ENCODE peak calls at places on chromosomes 13 and 19, in four cellular contexts. D is IMR-90, O is neuronal stem cell, B is H1. C is an unnamed sample.
A peak's percentile ranks its signal among the peaks of the same experiment; 100 is the strongest.

GRCh38 chr13:53357582-53357981 is 329.0 kb downstream of the OLFM4 start:
- DNase-seq in D (no peak), O (no peak), B (no peak), C (no peak)

GRCh38 chr19:8832132-8833021 is at the start of the genes MBD3L1 and ZNF558:
- DNase-seq in D (peak; percentile 97), O (peak; percentile 97), B (peak; percentile 86), C (peak; percentile 77)

GRCh38 chr19:39846176-39846677 is at the start of gene FBL:
- DNase-seq in D (peak; percentile 85), O (peak; percentile 88), B (peak; percentile 57), C (peak; percentile 89)

GRCh38 chr19:5085566-5085965 is 116.7 kb downstream of the KDM4B start:
- DNase-seq in D (no peak), O (no peak), B (no peak), C (no peak)

GRCh38 chr13:44726777-44727176 is 150.6 kb upstream of the TSC22D1 start:
- DNase-seq in D (no peak), O (no peak), B (no peak), C (no peak)

GRCh38 chr19:372306-372890 is 27.8 kb upstream of the MIER2 start:
- DNase-seq in D (peak; percentile 70), O (no peak), B (no peak), C (no peak)

GRCh38 chr19:45782820-45783785 is 813 bp upstream of the DMPK start:
- DNase-seq in D (peak; percentile 71), O (no peak), B (no peak), C (peak; percentile 36)

GRCh38 chr13:23637813-23638212 is 67.6 kb downstream of the TNFRSF19 start:
- DNase-seq in D (no peak), O (no peak), B (no peak), C (no peak)

GRCh38 chr19:43465468-43466120 is at the start of gene LYPD3:
- DNase-seq in D (peak; percentile 31), O (no peak), B (no peak), C (peak; percentile 84)

GRCh38 chr19:53432088-53432661 is 391 bp downstream of the ZNF761 start:
- DNase-seq in D (peak; percentile 13), O (peak; percentile 4), B (no peak), C (no peak)

GRCh38 chr13:29886446-29886845 is 36.0 kb upstream of the UBL3 start:
- DNase-seq in D (no peak), O (no peak), B (no peak), C (no peak)

GRCh38 chr19:41225238-41226052 is 6.4 kb downstream of the AXL start:
- DNase-seq in D (peak; percentile 100), O (no peak), B (peak; percentile 47), C (peak; percentile 60)

GRCh38 chr13:40120288-40120687 is 464.8 kb downstream of the COG6 start:
- DNase-seq in D (no peak), O (no peak), B (no peak), C (no peak)

GRCh38 chr13:94579063-94579462 is 16.9 kb downstream of the TGDS start:
- DNase-seq in D (no peak), O (no peak), B (no peak), C (no peak)

GRCh38 chr13:50646070-50646469 is 197.4 kb downstream of the DLEU7 start:
- DNase-seq in D (no peak), O (no peak), B (no peak), C (no peak)

GRCh38 chr13:97221491-97221890 is 642 bp upstream of the MBNL2 start:
- DNase-seq in D (no peak), O (no peak), B (no peak), C (no peak)

GRCh38 chr19:39363909-39364457 is 21.8 kb downstream of the SAMD4B start:
- DNase-seq in D (peak; percentile 80), O (no peak), B (no peak), C (no peak)

GRCh38 chr19:41325947-41326706 is 16.2 kb downstream of the CCDC97 start:
- DNase-seq in D (peak; percentile 80), O (no peak), B (no peak), C (no peak)

GRCh38 chr13:46687810-46688209 is 109.2 kb downstream of the ESD start:
- DNase-seq in D (peak; percentile 46), O (no peak), B (peak; percentile 56), C (peak; percentile 75)

GRCh38 chr13:112852392-112852791 is 116.6 kb upstream of the MCF2L start:
- DNase-seq in D (no peak), O (no peak), B (no peak), C (no peak)

GRCh38 chr13:103156346-103156998 is 90.3 kb upstream of the SLC10A2 start:
- DNase-seq in D (no peak), O (no peak), B (no peak), C (no peak)

GRCh38 chr19:46515879-46516350 is 20.2 kb upstream of the PNMA8B start:
- DNase-seq in D (peak; percentile 33), O (no peak), B (no peak), C (peak; percentile 35)

GRCh38 chr19:10086904-10087256 is 763 bp downstream of the SHFL start:
- DNase-seq in D (no peak), O (no peak), B (no peak), C (no peak)

GRCh38 chr19:10083911-10084310 is 2.2 kb upstream of the SHFL start:
- DNase-seq in D (no peak), O (no peak), B (no peak), C (no peak)

GRCh38 chr19:10084803-10085202 is 1.3 kb upstream of the SHFL start:
- DNase-seq in D (no peak), O (no peak), B (no peak), C (no peak)

GRCh38 chr19:10086032-10086903 is at the start of gene SHFL:
- DNase-seq in D (peak; percentile 45), O (peak; percentile 39), B (no peak), C (peak; percentile 65)

DNA sequence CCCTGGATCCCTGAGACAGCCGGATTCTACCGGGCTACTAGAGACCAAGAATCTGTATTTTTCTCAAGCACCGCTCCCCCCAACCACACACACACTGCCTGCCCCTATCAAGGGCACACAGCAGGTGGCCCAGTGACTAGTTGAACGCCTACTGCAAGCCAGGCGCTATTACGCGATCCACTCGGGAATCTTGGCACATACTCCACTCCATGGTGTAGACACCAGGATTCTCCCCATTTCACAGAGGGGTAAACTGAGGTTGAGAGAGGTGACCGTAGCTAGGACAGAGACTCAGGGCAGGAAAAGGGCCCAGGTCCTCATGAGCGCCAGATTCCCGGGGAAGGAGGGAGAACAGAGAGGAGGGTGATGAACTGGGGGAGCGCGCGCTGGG is 481 bp upstream of the SHFL start:
- DNase-seq in D (no peak), O (no peak), B (no peak), C (no peak)
- H4K91ac ChIP-seq in D (peak overlapping the region; percentile 84), O (no peak overlapping the region), B (no peak overlapping the region), C (no peak overlapping the region)

DNA sequence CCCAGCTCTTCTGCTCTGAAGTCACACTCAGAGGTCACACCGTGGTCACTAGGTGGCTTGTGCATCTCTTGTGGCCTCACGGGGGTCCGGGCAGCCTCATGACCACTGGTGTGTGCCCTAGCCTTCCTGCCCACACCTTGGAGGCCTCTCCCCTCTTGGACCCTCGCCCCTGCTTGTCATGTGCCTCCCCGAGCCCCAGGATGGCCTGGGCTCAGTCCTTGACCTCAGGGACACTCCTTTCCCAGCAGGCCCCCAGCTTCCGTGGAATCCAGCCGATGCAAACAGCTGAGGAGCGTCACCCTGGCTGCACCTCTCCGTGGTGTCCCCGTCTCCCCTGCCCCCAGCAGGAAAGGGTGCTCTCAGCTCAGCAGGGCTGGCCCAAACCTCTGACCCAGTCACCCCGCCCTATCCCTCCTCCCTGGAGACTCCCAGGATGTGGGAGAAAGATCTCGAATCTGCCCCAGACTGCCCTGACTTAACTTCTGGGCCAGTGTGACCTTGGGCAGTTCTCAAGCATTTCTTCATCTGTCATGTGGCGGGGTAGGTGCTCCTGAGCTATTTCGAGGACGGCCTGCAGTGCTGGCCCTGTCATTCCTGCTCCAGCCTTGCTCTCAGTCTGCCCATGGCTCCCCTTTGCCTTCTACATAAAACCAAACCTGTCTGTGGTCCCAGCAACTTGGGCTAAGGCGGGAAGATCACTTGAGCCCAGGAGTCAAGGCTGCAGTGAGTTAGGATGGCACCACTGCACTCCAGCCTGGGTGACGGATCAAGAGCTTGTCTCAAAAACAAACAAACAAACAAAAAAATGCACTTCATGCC is 4.6 kb upstream of the SLC25A42 start:
- DNase-seq in D (no peak), O (no peak), B (no peak), C (no peak)
- H4K91ac ChIP-seq in D (no peak overlapping the region), O (no peak overlapping the region), B (no peak overlapping the region), C (no peak overlapping the region)

GRCh38 chr19:48514123-48514458 is 2.5 kb upstream of the LMTK3 start:
- DNase-seq in D (no peak), O (no peak), B (no peak), C (no peak)

GRCh38 chr19:48511321-48511731 is 309 bp downstream of the LMTK3 start:
- DNase-seq in D (no peak), O (no peak), B (no peak), C (no peak)

GRCh38 chr19:48511800-48512503 is at the start of gene LMTK3:
- DNase-seq in D (peak; percentile 56), O (no peak), B (no peak), C (peak; percentile 77)

GRCh38 chr19:48512504-48513288 is 1.1 kb upstream of the LMTK3 start:
- DNase-seq in D (no peak), O (no peak), B (no peak), C (no peak)

DNA sequence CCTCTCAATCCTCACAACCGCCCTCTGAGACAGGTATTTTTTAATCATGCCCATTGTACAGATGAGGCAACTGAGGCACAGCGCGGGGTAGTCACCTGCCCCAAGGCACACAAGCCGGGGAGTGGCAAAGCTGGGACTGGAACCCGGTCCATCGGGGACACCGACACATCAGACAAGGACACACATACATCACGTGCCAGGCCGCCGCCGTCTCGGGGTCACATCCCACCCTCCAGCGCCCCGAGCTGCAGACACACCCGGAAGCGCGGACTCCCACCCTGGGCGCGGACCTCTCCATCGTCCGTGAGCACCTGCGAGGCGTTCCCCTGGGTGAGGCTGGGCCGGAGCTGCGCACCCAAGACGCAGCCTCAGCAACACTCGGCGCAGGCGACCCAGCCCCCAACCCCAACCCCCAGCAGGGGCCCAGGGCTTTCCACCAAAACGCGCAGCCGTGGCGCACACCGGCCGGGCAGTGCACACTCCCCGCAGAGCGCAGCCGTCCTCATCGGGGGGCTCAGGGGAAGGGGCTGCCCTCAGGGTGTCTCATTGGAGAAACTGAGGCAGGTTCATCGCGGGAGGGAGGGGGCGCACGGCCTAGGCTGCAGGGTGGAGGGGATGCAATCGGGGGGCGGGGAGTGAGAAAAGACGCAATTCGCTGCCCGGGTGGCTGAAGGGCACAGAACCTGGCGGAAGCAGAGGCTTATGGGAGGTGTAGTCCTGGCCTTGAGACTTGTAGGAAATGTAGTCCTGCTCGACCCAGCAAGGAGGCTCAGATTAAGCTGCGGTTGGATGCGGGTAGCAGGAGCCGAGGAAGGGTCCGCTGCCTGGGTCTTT is 1.9 kb upstream of the LMTK3 start:
- DNase-seq in D (peak; percentile 64), O (no peak), B (no peak), C (peak; percentile 94)
- H4K91ac ChIP-seq in D (no peak overlapping the region), O (no peak overlapping the region), B (peak overlapping the region; percentile 64), C (no peak overlapping the region)

DNA sequence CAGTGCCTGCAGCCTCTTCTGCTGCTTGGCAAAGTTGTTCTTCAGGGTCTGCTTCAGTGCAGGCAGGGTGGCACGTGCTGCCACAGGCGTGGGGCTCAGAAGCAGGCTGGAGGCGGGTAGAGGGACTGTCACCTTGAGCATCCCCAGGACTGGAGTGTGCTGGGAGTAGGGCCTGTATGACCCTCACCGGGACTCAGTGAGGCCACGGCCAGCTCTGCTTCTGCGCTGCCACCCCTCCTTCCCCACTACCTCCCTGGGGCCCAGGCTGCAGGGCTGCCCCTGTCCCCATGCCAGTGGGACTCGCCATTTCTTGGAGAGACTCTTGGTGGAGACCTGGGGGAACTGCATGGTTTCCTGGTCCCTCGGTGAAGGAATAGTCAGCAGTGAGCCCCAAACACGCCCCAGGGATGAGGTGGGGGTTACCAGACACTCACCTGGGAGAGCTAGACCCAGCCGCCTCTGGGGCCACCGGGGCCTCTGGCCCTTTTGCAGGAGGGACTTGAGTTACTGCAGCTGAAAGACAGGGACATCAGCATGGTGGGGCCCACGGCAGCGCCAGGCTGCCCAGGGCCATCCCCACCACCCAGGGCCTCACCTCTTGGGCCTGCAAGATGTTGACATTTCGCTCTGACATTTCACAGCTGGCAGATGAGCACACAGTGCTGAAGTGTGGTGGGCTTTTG is 29.9 kb downstream of the TUBA3C start:
- DNase-seq in D (no peak), O (no peak), B (no peak), C (no peak)
- H4K91ac ChIP-seq in D (no peak overlapping the region), O (no peak overlapping the region), B (no peak overlapping the region), C (no peak overlapping the region)

C was measured in H9.